ENCODE peak calls at places on chromosomes 2 and 18, in four cellular contexts. R is mesendoderm, N is H1, Y is H9. K is an unnamed sample.
A peak's percentile ranks its signal among the peaks of the same experiment; 100 is the strongest.

GRCh38 chr18:54672846-54673475 is 81.9 kb downstream of the DYNAP start:
- DNase-seq in N (no peak), R (no peak), Y (no peak), K (no peak)

GRCh38 chr2:37671013-37671815 is at the start of gene CDC42EP3:
- DNase-seq in R (peak; percentile 76), N (peak; percentile 76), Y (peak; percentile 78), K (no peak)

GRCh38 chr2:134163336-134163735 is 90.5 kb upstream of the MGAT5 start:
- DNase-seq in R (no peak), Y (no peak), N (no peak), K (no peak)

GRCh38 chr2:12717988-12718661 is 1.4 kb downstream of the TRIB2 start:
- DNase-seq in N (peak; percentile 64), R (peak; percentile 50), Y (no peak), K (peak; percentile 27)

GRCh38 chr2:171564463-171564862 is 42.2 kb downstream of the CYBRD1 start:
- DNase-seq in N (no peak), Y (no peak), R (no peak), K (peak; percentile 39)

GRCh38 chr18:63309422-63309821 is 10.1 kb downstream of the BCL2 start:
- DNase-seq in N (no peak), R (no peak), Y (no peak), K (no peak)

GRCh38 chr2:172345951-172346555 is 81.3 kb upstream of the ITGA6 start:
- DNase-seq in N (no peak), R (no peak), Y (no peak), K (peak; percentile 34)

GRCh38 chr18:36028859-36029258 is 38.5 kb downstream of the RPRD1A start:
- DNase-seq in R (no peak), N (no peak), Y (no peak), K (no peak)

GRCh38 chr18:61882296-61883004 is 10.4 kb downstream of the RNF152 start:
- DNase-seq in R (peak; percentile 75), Y (no peak), N (no peak), K (peak; percentile 19)

GRCh38 chr2:105104208-105104731 is 66.4 kb downstream of the MRPS9 start:
- DNase-seq in N (no peak), Y (no peak), R (peak; percentile 17), K (peak; percentile 82)

GRCh38 chr2:19131871-19132270 is 226.6 kb downstream of the OSR1 start:
- DNase-seq in Y (no peak), N (no peak), R (no peak), K (no peak)

GRCh38 chr2:39583781-39584180 is 81.9 kb upstream of the TMEM178A start:
- DNase-seq in R (no peak), Y (no peak), N (no peak), K (no peak)
- H4K5ac ChIP-seq in R (no peak overlapping the region), Y (no peak overlapping the region), N (no peak overlapping the region), K (no peak overlapping the region)

DNA sequence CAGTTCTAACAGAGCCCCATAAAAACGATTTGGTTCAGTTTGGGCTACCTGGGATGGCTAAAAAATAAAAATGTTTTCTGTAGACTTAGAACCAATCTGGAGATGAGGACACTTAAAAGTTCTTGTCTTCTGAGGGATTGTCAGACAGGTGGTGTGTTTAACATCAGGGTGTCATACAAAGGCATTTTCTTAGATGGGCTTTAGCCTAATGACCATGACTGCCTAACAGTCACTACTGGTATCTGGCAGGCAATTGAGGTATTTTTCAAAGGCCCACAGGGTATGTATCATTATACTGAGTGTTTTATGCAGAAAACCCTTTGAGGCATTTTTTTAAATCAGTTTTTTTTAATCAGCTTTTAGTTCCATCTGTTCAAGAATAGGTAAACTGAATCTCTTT is 341.4 kb downstream of the PARD3B start:
- DNase-seq in Y (no peak), R (no peak), N (no peak), K (no peak)
- H4K5ac ChIP-seq in Y (no peak overlapping the region), R (no peak overlapping the region), N (no peak overlapping the region), K (no peak overlapping the region)

GRCh38 chr2:227402321-227402720 is 14.6 kb upstream of the SCYGR1 start:
- DNase-seq in R (no peak), N (no peak), Y (no peak), K (no peak)
- H4K5ac ChIP-seq in R (no peak overlapping the region), N (no peak overlapping the region), Y (no peak overlapping the region), K (no peak overlapping the region)

DNA sequence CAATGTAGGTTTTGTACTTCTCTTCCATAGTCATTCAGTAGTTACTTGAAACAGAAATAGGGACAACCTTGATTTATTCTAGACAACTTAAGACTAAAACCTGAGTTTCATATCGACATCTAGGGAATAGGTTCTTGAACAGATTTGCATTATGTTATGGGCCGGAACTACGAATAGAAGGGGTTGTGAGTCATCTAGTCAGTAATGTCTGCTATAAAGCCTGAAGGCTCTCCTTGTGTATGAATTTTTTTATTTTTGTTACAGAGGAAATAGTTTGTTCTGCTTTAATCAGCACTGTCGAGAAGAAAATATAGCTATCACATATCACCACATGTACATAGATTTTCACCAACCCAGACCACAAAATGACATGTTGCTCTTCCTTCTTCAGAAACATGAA is 17.3 kb upstream of the TRIM43 start:
- DNase-seq in Y (no peak), R (no peak), N (no peak), K (no peak)
- H4K5ac ChIP-seq in Y (no peak overlapping the region), R (no peak overlapping the region), N (no peak overlapping the region), K (no peak overlapping the region)

GRCh38 chr2:148533685-148534084 is 110.9 kb upstream of the EPC2 start:
- DNase-seq in N (no peak), R (no peak), Y (no peak), K (no peak)
- H4K5ac ChIP-seq in N (no peak overlapping the region), R (no peak overlapping the region), Y (no peak overlapping the region), K (no peak overlapping the region)

GRCh38 chr2:238561230-238561629 is 134.5 kb downstream of the ASB1 start:
- DNase-seq in N (no peak), Y (no peak), R (no peak), K (no peak)
- H4K5ac ChIP-seq in N (no peak overlapping the region), Y (no peak overlapping the region), R (no peak overlapping the region), K (no peak overlapping the region)

DNA sequence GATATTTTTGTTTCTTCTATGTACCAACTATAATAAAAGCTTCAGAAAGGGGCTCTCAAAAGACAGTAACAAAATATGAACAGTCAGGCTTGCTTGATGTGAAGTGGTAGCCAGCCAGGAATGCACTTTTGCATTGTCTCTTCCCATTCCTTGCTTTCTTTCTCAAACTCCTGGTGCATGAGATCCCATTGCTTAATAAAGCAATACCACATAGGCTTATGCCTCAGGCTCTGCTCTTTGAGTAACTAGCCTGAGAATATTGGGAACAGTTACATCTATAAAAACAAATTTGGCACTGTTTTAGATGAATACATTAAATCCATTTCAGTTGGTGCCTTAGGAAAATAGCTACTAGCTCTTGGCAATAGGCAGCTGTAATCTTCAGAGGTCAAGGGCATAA is 62.6 kb upstream of the ST6GAL2 start:
- DNase-seq in N (no peak), Y (no peak), R (no peak), K (no peak)
- H4K5ac ChIP-seq in N (no peak overlapping the region), Y (no peak overlapping the region), R (no peak overlapping the region), K (no peak overlapping the region)

GRCh38 chr2:83055338-83056010 is 1403.6 kb downstream of the SUCLG1 start:
- DNase-seq in R (no peak), N (no peak), Y (no peak), K (peak; percentile 86)
- H4K5ac ChIP-seq in R (no peak overlapping the region), N (no peak overlapping the region), Y (no peak overlapping the region), K (no peak overlapping the region)

K was measured in IMR-90.